ENCODE peak calls at places on chromosome 7, in ten cellular contexts. One of them, this sample, is unnamed.

GRCh38 chr7:101598981-101599681 is 30.0 kb downstream of the MYL10 start:
- DNase-seq in adrenal gland: peak
- DNase-seq in activated naive CD4-positive, alpha-beta T cell treated with anti-CD3 and anti-CD28 coated beads, Interleukin-2, amount 10 ng/mL, durations not matched to agents 7 days and 5 days: no peak
- DNase-seq in CD4-positive, alpha-beta memory T cell: no peak
- DNase-seq in iPS DF 19.7: no peak
- DNase-seq in RWPE1: no peak
- DNase-seq in neural crest cell: no peak
- DNase-seq in activated CD8-positive, alpha-beta memory T cell treated with anti-CD3 and anti-CD28 coated beads for 1 hour: no peak
- DNase-seq in H9: no peak
- DNase-seq in NCI-H345: no peak
- DNase-seq in this sample: no peak

GRCh38 chr7:99762680-99763327 is 21.2 kb downstream of the CYP3A4 start:
- DNase-seq in iPS DF 19.7: no peak
- DNase-seq in CD4-positive, alpha-beta memory T cell: no peak
- DNase-seq in H9: no peak
- DNase-seq in adrenal gland: peak
- DNase-seq in neural crest cell: no peak
- DNase-seq in activated naive CD4-positive, alpha-beta T cell treated with anti-CD3 and anti-CD28 coated beads, Interleukin-2, amount 10 ng/mL, durations not matched to agents 7 days and 5 days: no peak
- DNase-seq in RWPE1: peak
- DNase-seq in NCI-H345: no peak
- DNase-seq in activated CD8-positive, alpha-beta memory T cell treated with anti-CD3 and anti-CD28 coated beads for 1 hour: no peak
- DNase-seq in this sample: peak

GRCh38 chr7:98213874-98214810 is 2.9 kb downstream of the BHLHA15 start:
- DNase-seq in CD4-positive, alpha-beta memory T cell: no peak
- DNase-seq in neural crest cell: no peak
- DNase-seq in H9: no peak
- DNase-seq in activated CD8-positive, alpha-beta memory T cell treated with anti-CD3 and anti-CD28 coated beads for 1 hour: no peak
- DNase-seq in iPS DF 19.7: no peak
- DNase-seq in activated naive CD4-positive, alpha-beta T cell treated with anti-CD3 and anti-CD28 coated beads, Interleukin-2, amount 10 ng/mL, durations not matched to agents 7 days and 5 days: no peak
- DNase-seq in adrenal gland: no peak
- DNase-seq in NCI-H345: no peak
- DNase-seq in RWPE1: no peak
- DNase-seq in this sample: no peak

GRCh38 chr7:18426564-18427226 is 68.9 kb upstream of the HDAC9 start:
- DNase-seq in neural crest cell: no peak
- DNase-seq in RWPE1: no peak
- DNase-seq in CD4-positive, alpha-beta memory T cell: no peak
- DNase-seq in iPS DF 19.7: no peak
- DNase-seq in NCI-H345: no peak
- DNase-seq in activated CD8-positive, alpha-beta memory T cell treated with anti-CD3 and anti-CD28 coated beads for 1 hour: no peak
- DNase-seq in activated naive CD4-positive, alpha-beta T cell treated with anti-CD3 and anti-CD28 coated beads, Interleukin-2, amount 10 ng/mL, durations not matched to agents 7 days and 5 days: no peak
- DNase-seq in H9: no peak
- DNase-seq in adrenal gland: no peak
- DNase-seq in this sample: peak

GRCh38 chr7:129664029-129665012 is 52.8 kb downstream of the NRF1 start:
- DNase-seq in NCI-H345: peak
- DNase-seq in iPS DF 19.7: no peak
- DNase-seq in neural crest cell: no peak
- DNase-seq in activated CD8-positive, alpha-beta memory T cell treated with anti-CD3 and anti-CD28 coated beads for 1 hour: no peak
- DNase-seq in CD4-positive, alpha-beta memory T cell: peak
- DNase-seq in activated naive CD4-positive, alpha-beta T cell treated with anti-CD3 and anti-CD28 coated beads, Interleukin-2, amount 10 ng/mL, durations not matched to agents 7 days and 5 days: no peak
- DNase-seq in RWPE1: peak
- DNase-seq in adrenal gland: no peak
- DNase-seq in H9: no peak
- DNase-seq in this sample: peak

GRCh38 chr7:124635416-124635815 is 130.2 kb downstream of the GPR37 start:
- DNase-seq in activated naive CD4-positive, alpha-beta T cell treated with anti-CD3 and anti-CD28 coated beads, Interleukin-2, amount 10 ng/mL, durations not matched to agents 7 days and 5 days: no peak
- DNase-seq in H9: no peak
- DNase-seq in activated CD8-positive, alpha-beta memory T cell treated with anti-CD3 and anti-CD28 coated beads for 1 hour: no peak
- DNase-seq in iPS DF 19.7: peak
- DNase-seq in NCI-H345: no peak
- DNase-seq in RWPE1: no peak
- DNase-seq in adrenal gland: no peak
- DNase-seq in CD4-positive, alpha-beta memory T cell: no peak
- DNase-seq in neural crest cell: no peak
- DNase-seq in this sample: no peak

GRCh38 chr7:33757563-33758165 is 147.7 kb upstream of the BMPER start:
- DNase-seq in iPS DF 19.7: no peak
- DNase-seq in activated naive CD4-positive, alpha-beta T cell treated with anti-CD3 and anti-CD28 coated beads, Interleukin-2, amount 10 ng/mL, durations not matched to agents 7 days and 5 days: peak
- DNase-seq in activated CD8-positive, alpha-beta memory T cell treated with anti-CD3 and anti-CD28 coated beads for 1 hour: no peak
- DNase-seq in NCI-H345: peak
- DNase-seq in H9: no peak
- DNase-seq in RWPE1: peak
- DNase-seq in adrenal gland: no peak
- DNase-seq in neural crest cell: peak
- DNase-seq in CD4-positive, alpha-beta memory T cell: no peak
- DNase-seq in this sample: peak

GRCh38 chr7:123994449-123994848 is 38.4 kb downstream of the TMEM229A start:
- DNase-seq in RWPE1: no peak
- DNase-seq in H9: no peak
- DNase-seq in activated naive CD4-positive, alpha-beta T cell treated with anti-CD3 and anti-CD28 coated beads, Interleukin-2, amount 10 ng/mL, durations not matched to agents 7 days and 5 days: no peak
- DNase-seq in NCI-H345: no peak
- DNase-seq in neural crest cell: no peak
- DNase-seq in adrenal gland: no peak
- DNase-seq in iPS DF 19.7: no peak
- DNase-seq in activated CD8-positive, alpha-beta memory T cell treated with anti-CD3 and anti-CD28 coated beads for 1 hour: no peak
- DNase-seq in CD4-positive, alpha-beta memory T cell: no peak
- DNase-seq in this sample: no peak

GRCh38 chr7:150851497-150852370 is 583 bp upstream of the AOC1 start:
- DNase-seq in H9: peak
- DNase-seq in neural crest cell: no peak
- DNase-seq in activated naive CD4-positive, alpha-beta T cell treated with anti-CD3 and anti-CD28 coated beads, Interleukin-2, amount 10 ng/mL, durations not matched to agents 7 days and 5 days: no peak
- DNase-seq in activated CD8-positive, alpha-beta memory T cell treated with anti-CD3 and anti-CD28 coated beads for 1 hour: no peak
- DNase-seq in adrenal gland: no peak
- DNase-seq in iPS DF 19.7: no peak
- DNase-seq in RWPE1: no peak
- DNase-seq in NCI-H345: no peak
- DNase-seq in CD4-positive, alpha-beta memory T cell: no peak
- DNase-seq in this sample: no peak

GRCh38 chr7:54885285-54885684 is 126.3 kb upstream of the SEC61G start:
- DNase-seq in activated naive CD4-positive, alpha-beta T cell treated with anti-CD3 and anti-CD28 coated beads, Interleukin-2, amount 10 ng/mL, durations not matched to agents 7 days and 5 days: no peak
- DNase-seq in H9: no peak
- DNase-seq in iPS DF 19.7: no peak
- DNase-seq in RWPE1: no peak
- DNase-seq in adrenal gland: no peak
- DNase-seq in NCI-H345: no peak
- DNase-seq in neural crest cell: no peak
- DNase-seq in activated CD8-positive, alpha-beta memory T cell treated with anti-CD3 and anti-CD28 coated beads for 1 hour: no peak
- DNase-seq in CD4-positive, alpha-beta memory T cell: no peak
- DNase-seq in this sample: no peak

GRCh38 chr7:158275711-158276413 is 311.8 kb downstream of the PTPRN2 start:
- DNase-seq in iPS DF 19.7: no peak
- DNase-seq in neural crest cell: no peak
- DNase-seq in CD4-positive, alpha-beta memory T cell: no peak
- DNase-seq in NCI-H345: no peak
- DNase-seq in adrenal gland: no peak
- DNase-seq in RWPE1: no peak
- DNase-seq in activated naive CD4-positive, alpha-beta T cell treated with anti-CD3 and anti-CD28 coated beads, Interleukin-2, amount 10 ng/mL, durations not matched to agents 7 days and 5 days: no peak
- DNase-seq in H9: peak
- DNase-seq in activated CD8-positive, alpha-beta memory T cell treated with anti-CD3 and anti-CD28 coated beads for 1 hour: no peak
- DNase-seq in this sample: no peak

GRCh38 chr7:152743600-152743999 is 16.0 kb upstream of the ACTR3B start:
- DNase-seq in activated CD8-positive, alpha-beta memory T cell treated with anti-CD3 and anti-CD28 coated beads for 1 hour: no peak
- DNase-seq in adrenal gland: no peak
- DNase-seq in activated naive CD4-positive, alpha-beta T cell treated with anti-CD3 and anti-CD28 coated beads, Interleukin-2, amount 10 ng/mL, durations not matched to agents 7 days and 5 days: no peak
- DNase-seq in RWPE1: no peak
- DNase-seq in iPS DF 19.7: no peak
- DNase-seq in NCI-H345: no peak
- DNase-seq in neural crest cell: no peak
- DNase-seq in H9: no peak
- DNase-seq in CD4-positive, alpha-beta memory T cell: no peak
- DNase-seq in this sample: no peak

GRCh38 chr7:55129409-55130078 is 110.7 kb downstream of the EGFR start:
- DNase-seq in activated CD8-positive, alpha-beta memory T cell treated with anti-CD3 and anti-CD28 coated beads for 1 hour: no peak
- DNase-seq in RWPE1: peak
- DNase-seq in NCI-H345: no peak
- DNase-seq in H9: no peak
- DNase-seq in iPS DF 19.7: no peak
- DNase-seq in activated naive CD4-positive, alpha-beta T cell treated with anti-CD3 and anti-CD28 coated beads, Interleukin-2, amount 10 ng/mL, durations not matched to agents 7 days and 5 days: no peak
- DNase-seq in adrenal gland: no peak
- DNase-seq in neural crest cell: no peak
- DNase-seq in CD4-positive, alpha-beta memory T cell: no peak
- DNase-seq in this sample: peak

GRCh38 chr7:100719523-100720319 is 547 bp upstream of the EPO start:
- DNase-seq in NCI-H345: no peak
- DNase-seq in RWPE1: no peak
- DNase-seq in activated CD8-positive, alpha-beta memory T cell treated with anti-CD3 and anti-CD28 coated beads for 1 hour: no peak
- DNase-seq in iPS DF 19.7: no peak
- DNase-seq in H9: no peak
- DNase-seq in neural crest cell: no peak
- DNase-seq in adrenal gland: no peak
- DNase-seq in CD4-positive, alpha-beta memory T cell: no peak
- DNase-seq in activated naive CD4-positive, alpha-beta T cell treated with anti-CD3 and anti-CD28 coated beads, Interleukin-2, amount 10 ng/mL, durations not matched to agents 7 days and 5 days: no peak
- DNase-seq in this sample: no peak

GRCh38 chr7:147681530-147681929 is 909.0 kb upstream of the C7orf33 start:
- DNase-seq in activated naive CD4-positive, alpha-beta T cell treated with anti-CD3 and anti-CD28 coated beads, Interleukin-2, amount 10 ng/mL, durations not matched to agents 7 days and 5 days: no peak
- DNase-seq in neural crest cell: no peak
- DNase-seq in activated CD8-positive, alpha-beta memory T cell treated with anti-CD3 and anti-CD28 coated beads for 1 hour: no peak
- DNase-seq in H9: no peak
- DNase-seq in NCI-H345: no peak
- DNase-seq in iPS DF 19.7: no peak
- DNase-seq in RWPE1: no peak
- DNase-seq in CD4-positive, alpha-beta memory T cell: no peak
- DNase-seq in adrenal gland: no peak
- DNase-seq in this sample: no peak

GRCh38 chr7:151252961-151253691 is 4.6 kb upstream of the SMARCD3 start:
- DNase-seq in adrenal gland: no peak
- DNase-seq in NCI-H345: no peak
- DNase-seq in RWPE1: no peak
- DNase-seq in H9: no peak
- DNase-seq in iPS DF 19.7: no peak
- DNase-seq in activated naive CD4-positive, alpha-beta T cell treated with anti-CD3 and anti-CD28 coated beads, Interleukin-2, amount 10 ng/mL, durations not matched to agents 7 days and 5 days: no peak
- DNase-seq in activated CD8-positive, alpha-beta memory T cell treated with anti-CD3 and anti-CD28 coated beads for 1 hour: no peak
- DNase-seq in CD4-positive, alpha-beta memory T cell: no peak
- DNase-seq in neural crest cell: no peak
- DNase-seq in this sample: no peak

GRCh38 chr7:106082087-106082854 is 29.8 kb downstream of the SYPL1 start:
- DNase-seq in H9: no peak
- DNase-seq in iPS DF 19.7: no peak
- DNase-seq in activated naive CD4-positive, alpha-beta T cell treated with anti-CD3 and anti-CD28 coated beads, Interleukin-2, amount 10 ng/mL, durations not matched to agents 7 days and 5 days: no peak
- DNase-seq in NCI-H345: no peak
- DNase-seq in RWPE1: no peak
- DNase-seq in CD4-positive, alpha-beta memory T cell: no peak
- DNase-seq in activated CD8-positive, alpha-beta memory T cell treated with anti-CD3 and anti-CD28 coated beads for 1 hour: no peak
- DNase-seq in adrenal gland: no peak
- DNase-seq in neural crest cell: no peak
- DNase-seq in this sample: no peak